ENCODE peak calls at places on chromosomes 6 and 20, in four cellular contexts. D is body of pancreas, Y is left ventricle myocardium inferior, G is tibial nerve. L is an unnamed sample.
A peak's percentile ranks its signal among the peaks of the same experiment; 100 is the strongest.

GRCh38 chr6:38853236-38853635 is 138.1 kb downstream of the DNAH8 start:
- DNase-seq in D (no peak), Y (no peak), G (no peak), L (no peak)

GRCh38 chr20:363319-364078 is 16.6 kb downstream of the NRSN2 start:
- DNase-seq in G (no peak), Y (no peak), D (no peak), L (no peak)

GRCh38 chr6:3746119-3746691 is 5.3 kb downstream of the PXDC1 start:
- DNase-seq in G (no peak), D (no peak), Y (no peak), L (peak; percentile 16)

GRCh38 chr6:165717732-165718465 is 54.9 kb upstream of the PDE10A start:
- DNase-seq in D (no peak), Y (no peak), G (no peak), L (no peak)

GRCh38 chr6:140546640-140547039 is 1172.2 kb upstream of the CITED2 start:
- DNase-seq in D (no peak), G (no peak), Y (no peak), L (no peak)

GRCh38 chr6:139940741-139941712 is 566.6 kb upstream of the CITED2 start:
- DNase-seq in G (no peak), Y (no peak), D (no peak), L (no peak)

GRCh38 chr6:15947923-15948322 is 181.0 kb upstream of the MYLIP start:
- DNase-seq in Y (no peak), G (no peak), D (no peak), L (no peak)

GRCh38 chr20:17682889-17683198 is 802 bp upstream of the RRBP1 start:
- DNase-seq in D (no peak), G (no peak), Y (no peak), L (no peak)

GRCh38 chr6:43196337-43196736 is 14.3 kb downstream of the CUL9 start:
- DNase-seq in G (no peak), Y (no peak), D (no peak), L (no peak)

GRCh38 chr6:113018351-113019151 is 671.4 kb downstream of the RFPL4B start:
- DNase-seq in Y (no peak), G (peak; percentile 63), D (no peak), L (peak; percentile 27)

GRCh38 chr6:8764733-8765132 is 329.4 kb upstream of the SLC35B3 start:
- DNase-seq in Y (no peak), G (no peak), D (no peak), L (no peak)
- H3K27ac ChIP-seq in Y (no peak overlapping the region), G (no peak overlapping the region), D (no peak overlapping the region), L (no peak overlapping the region)

GRCh38 chr6:184161-184695 is 108.1 kb upstream of the DUSP22 start:
- DNase-seq in G (no peak), Y (no peak), D (no peak), L (no peak)

GRCh38 chr6:186221-186965 is 105.9 kb upstream of the DUSP22 start:
- DNase-seq in D (no peak), Y (no peak), G (no peak), L (no peak)

GRCh38 chr6:180295-180694 is 112.0 kb upstream of the DUSP22 start:
- DNase-seq in G (no peak), D (no peak), Y (no peak), L (no peak)

GRCh38 chr6:181049-181654 is 111.1 kb upstream of the DUSP22 start:
- DNase-seq in Y (no peak), D (no peak), G (no peak), L (no peak)

GRCh38 chr6:183668-184067 is 108.6 kb upstream of the DUSP22 start:
- DNase-seq in D (no peak), G (no peak), Y (no peak), L (no peak)
- H3K4me3 ChIP-seq in D (no peak overlapping the region), G (no peak overlapping the region), Y (no peak overlapping the region), L (no peak overlapping the region)

GRCh38 chr6:27296106-27296783 is 15.8 kb downstream of the POM121L2 start:
- DNase-seq in G (no peak), D (no peak), Y (no peak), L (no peak)

GRCh38 chr6:27290850-27291208 is 21.2 kb downstream of the POM121L2 start:
- DNase-seq in D (no peak), G (no peak), Y (no peak), L (no peak)

GRCh38 chr6:27294409-27294808 is 17.7 kb downstream of the POM121L2 start:
- DNase-seq in G (no peak), Y (no peak), D (no peak), L (no peak)

GRCh38 chr6:27295301-27296079 is 16.6 kb downstream of the POM121L2 start:
- DNase-seq in Y (no peak), G (no peak), D (no peak), L (no peak)

DNA sequence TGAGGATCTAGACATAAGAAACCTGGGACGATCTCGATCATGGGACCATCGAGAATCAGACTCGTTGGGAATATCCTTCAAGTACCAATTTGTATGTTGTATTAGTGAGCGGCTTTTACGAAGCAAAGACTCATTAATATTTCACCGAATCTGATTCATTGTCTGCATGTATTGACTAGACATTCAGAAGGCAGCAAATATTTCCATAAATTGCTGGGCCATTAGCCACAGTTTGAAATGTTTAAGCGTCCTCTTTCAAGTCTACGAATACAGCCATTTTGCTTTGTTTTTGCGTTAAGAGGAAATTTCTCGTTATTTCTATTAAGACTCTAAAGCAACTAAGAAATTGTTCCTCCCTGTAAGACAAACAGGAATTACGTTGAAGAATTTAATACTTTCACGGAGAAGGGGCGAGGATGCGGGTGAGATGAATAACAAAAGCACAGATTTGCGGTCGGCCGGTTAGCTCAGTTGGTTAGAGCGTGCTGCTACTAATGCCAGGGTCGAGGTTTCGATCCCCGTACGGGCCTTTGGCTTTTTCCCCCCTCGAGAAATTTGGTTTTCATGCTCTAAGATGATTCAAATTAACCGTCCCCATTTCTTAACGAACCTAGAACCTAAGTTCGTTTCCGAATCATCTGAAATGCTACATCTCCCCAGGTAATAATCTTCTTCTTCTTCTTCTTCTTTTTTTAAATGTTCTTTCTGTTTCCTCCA is 18.5 kb downstream of the POM121L2 start:
- DNase-seq in Y (no peak), G (no peak), D (no peak), L (no peak)
- H3K27ac ChIP-seq in Y (no peak overlapping the region), G (no peak overlapping the region), D (no peak overlapping the region), L (no peak overlapping the region)

GRCh38 chr6:133834472-133835170 is 54.3 kb upstream of the TCF21 start:
- DNase-seq in Y (no peak), G (no peak), D (no peak), L (no peak)

GRCh38 chr6:133835901-133836300 is 53.0 kb upstream of the TCF21 start:
- DNase-seq in D (no peak), G (no peak), Y (no peak), L (no peak)

GRCh38 chr6:133843098-133843497 is 45.8 kb upstream of the TCF21 start:
- DNase-seq in Y (no peak), D (no peak), G (no peak), L (no peak)

GRCh38 chr6:133833905-133834304 is 55.0 kb upstream of the TCF21 start:
- DNase-seq in Y (no peak), D (no peak), G (no peak), L (no peak)

GRCh38 chr6:133837801-133838349 is 51.0 kb upstream of the TCF21 start:
- DNase-seq in G (peak; percentile 48), D (peak; percentile 74), Y (peak; percentile 24), L (peak; percentile 68)
- H3K4me3 ChIP-seq in G (peak overlapping the region; percentile 38), D (peak overlapping the region; percentile 27), Y (peak overlapping the region; percentile 57), L (peak overlapping the region; percentile 41)